ENCODE peak calls at places on chromosomes 2 and 18, in ten cellular contexts. G is OCI-LY7, X is tibial nerve, N is GM12878, Q is lower lobe of right lung, Y is A549, L is HCT116, C is fibroblast of lung, T is Peyer's patch, K is left ventricle myocardium inferior. R is an unnamed sample. For H3K9me3, the result is how much of the 10 kb centered on the place peaks cover.

GRCh38 chr2:28991021-28991420 is 9.9 kb downstream of the TOGARAM2 start:
- DNase-seq in G (no peak), X (no peak), N (no peak), Q (no peak), Y (no peak), L (no peak), C (peak), T (no peak), K (no peak), R (no peak)

GRCh38 chr2:36477744-36478143 is 120.2 kb downstream of the FEZ2 start:
- DNase-seq in G (no peak), X (no peak), N (no peak), Q (no peak), Y (no peak), L (no peak), C (no peak), T (no peak), K (no peak), R (no peak)

GRCh38 chr2:86107031-86107430 is 996 bp downstream of the PTCD3 start:
- DNase-seq in G (peak), X (no peak), N (no peak), Q (no peak), Y (no peak), L (no peak), C (no peak), T (no peak), K (no peak), R (no peak)

GRCh38 chr2:195280024-195280423 is 377.0 kb upstream of the SLC39A10 start:
- DNase-seq in G (no peak), X (no peak), N (no peak), Q (no peak), Y (no peak), L (no peak), C (peak), T (no peak), K (no peak), R (no peak)

GRCh38 chr2:180184506-180184905 is 177.4 kb upstream of the CWC22 start:
- DNase-seq in G (no peak), X (no peak), N (no peak), Q (no peak), Y (no peak), L (no peak), C (peak), T (no peak), K (no peak), R (no peak)

GRCh38 chr2:159410276-159410675 is 123.8 kb upstream of the WDSUB1 start:
- DNase-seq in G (no peak), X (no peak), N (no peak), Q (no peak), Y (no peak), L (no peak), C (no peak), T (no peak), K (no peak), R (no peak)

GRCh38 chr2:9975805-9976447 is 24.4 kb downstream of the GRHL1 start:
- DNase-seq in G (no peak), X (no peak), N (no peak), Q (no peak), Y (peak), L (peak), C (peak), T (no peak), K (no peak), R (no peak)

GRCh38 chr18:32301976-32302743 is 112.3 kb downstream of the MEP1B start:
- DNase-seq in G (no peak), X (no peak), N (no peak), Q (no peak), Y (peak), L (no peak), C (peak), T (no peak), K (no peak), R (no peak)

GRCh38 chr2:188916831-188917230 is 57.3 kb upstream of the COL3A1 start:
- DNase-seq in G (no peak), X (no peak), N (no peak), Q (no peak), Y (no peak), L (no peak), C (no peak), T (no peak), K (no peak), R (no peak)

GRCh38 chr2:240208631-240209211 is 68.3 kb upstream of the OTOS start:
- DNase-seq in G (no peak), X (no peak), N (no peak), Q (no peak), Y (no peak), L (no peak), C (no peak), T (no peak), K (no peak), R (no peak)

GRCh38 chr2:95278637-95279225 is 4.5 kb downstream of the PROM2 start:
- DNase-seq in G (no peak), X (no peak), N (no peak), Q (peak), Y (no peak), L (no peak), C (no peak), T (no peak), K (peak), R (no peak)

GRCh38 chr2:44772131-44772530 is 169.4 kb upstream of the SIX3 start:
- DNase-seq in G (no peak), X (no peak), N (no peak), Q (no peak), Y (no peak), L (no peak), C (no peak), T (no peak), K (no peak), R (no peak)

GRCh38 chr2:226631671-226632070 is 167.9 kb downstream of the IRS1 start:
- DNase-seq in G (no peak), X (no peak), N (no peak), Q (no peak), Y (no peak), L (no peak), C (no peak), T (no peak), K (no peak), R (no peak)

GRCh38 chr2:37326285-37326684 is 1.7 kb upstream of the PRKD3 start:
- DNase-seq in G (no peak), X (no peak), N (no peak), Q (no peak), Y (no peak), L (no peak), C (peak), T (no peak), K (no peak), R (peak)

GRCh38 chr2:20288941-20289340 is 61.7 kb downstream of the PUM2 start:
- DNase-seq in G (no peak), X (no peak), N (no peak), Q (no peak), Y (peak), L (peak), C (peak), T (no peak), K (no peak), R (no peak)

GRCh38 chr18:37272841-37273240 is 292.8 kb downstream of the CELF4 start:
- DNase-seq in G (no peak), X (no peak), N (no peak), Q (no peak), Y (no peak), L (no peak), C (no peak), T (no peak), K (no peak), R (no peak)

GRCh38 chr2:1728821-1729220 is 15.5 kb downstream of the PXDN start:
- DNase-seq in G (no peak), X (no peak), N (no peak), Q (peak), Y (no peak), L (no peak), C (peak), T (no peak), K (peak), R (peak)

GRCh38 chr2:235500761-235501662 is 7.2 kb downstream of the AGAP1 start:
- DNase-seq in G (no peak), X (no peak), N (no peak), Q (no peak), Y (peak), L (no peak), C (peak), T (no peak), K (no peak), R (no peak)

GRCh38 chr2:218286570-218287459 is 5.5 kb downstream of the TMBIM1 start:
- DNase-seq in G (peak), X (peak), N (peak), Q (peak), Y (peak), L (peak), C (peak), T (peak), K (peak), R (peak)

GRCh38 chr2:112831956-112832567 is 4.5 kb downstream of the IL1B start:
- DNase-seq in G (no peak), X (no peak), N (peak), Q (no peak), Y (no peak), L (no peak), C (no peak), T (no peak), K (no peak), R (no peak)

GRCh38 chr2:11562011-11562410 is 28.2 kb downstream of the GREB1 start:
- DNase-seq in G (no peak), X (no peak), N (no peak), Q (no peak), Y (no peak), L (no peak), C (peak), T (no peak), K (no peak), R (no peak)

GRCh38 chr2:112166801-112167499 is 28.8 kb downstream of the FBLN7 start:
- DNase-seq in G (no peak), X (no peak), N (no peak), Q (no peak), Y (no peak), L (no peak), C (no peak), T (no peak), K (no peak), R (no peak)

GRCh38 chr18:57029761-57030160 is 117.1 kb upstream of the BOD1L2 start:
- DNase-seq in G (no peak), X (no peak), N (no peak), Q (no peak), Y (no peak), L (no peak), C (no peak), T (no peak), K (no peak), R (no peak)

GRCh38 chr2:156436477-156437085 is 402 bp downstream of the GPD2 start:
- DNase-seq in G (peak), X (no peak), N (no peak), Q (no peak), Y (no peak), L (no peak), C (peak), T (no peak), K (no peak), R (no peak)

GRCh38 chr2:79723830-79724229 is 211.0 kb downstream of the CTNNA2 start:
- DNase-seq in G (no peak), X (no peak), N (no peak), Q (no peak), Y (peak), L (no peak), C (peak), T (no peak), K (no peak), R (no peak)

GRCh38 chr2:100242891-100243670 is 79.2 kb downstream of the LONRF2 start:
- DNase-seq in G (peak), X (no peak), N (no peak), Q (peak), Y (peak), L (peak), C (peak), T (peak), K (peak), R (peak)

GRCh38 chr2:151716721-151717120 is 17.6 kb downstream of the NEB start:
- DNase-seq in G (no peak), X (no peak), N (no peak), Q (no peak), Y (no peak), L (no peak), C (peak), T (no peak), K (no peak), R (no peak)

GRCh38 chr2:26526105-26526504 is 48.2 kb upstream of the OTOF start:
- DNase-seq in G (no peak), X (no peak), N (no peak), Q (no peak), Y (no peak), L (no peak), C (no peak), T (no peak), K (no peak), R (no peak)

GRCh38 chr18:75553021-75553420 is 125.5 kb upstream of the SMIM21 start:
- DNase-seq in G (no peak), X (no peak), N (no peak), Q (no peak), Y (no peak), L (no peak), C (no peak), T (no peak), K (no peak), R (no peak)

GRCh38 chr2:110167326-110167955 is 37.4 kb downstream of the NPHP1 start:
- DNase-seq in G (no peak), X (no peak), N (no peak), Q (no peak), Y (no peak), L (no peak), C (peak), T (no peak), K (no peak), R (no peak)

GRCh38 chr2:62099050-62099449 is 96.9 kb upstream of the B3GNT2 start:
- DNase-seq in G (peak), X (no peak), N (no peak), Q (no peak), Y (no peak), L (no peak), C (no peak), T (no peak), K (no peak), R (no peak)

GRCh38 chr18:53771664-53772063 is 452.8 kb downstream of the MBD2 start:
- DNase-seq in G (no peak), X (no peak), N (no peak), Q (no peak), Y (no peak), L (no peak), C (no peak), T (no peak), K (no peak), R (no peak)

GRCh38 chr2:133362061-133362476 is 206.2 kb downstream of the NCKAP5 start:
- DNase-seq in G (no peak), X (no peak), N (no peak), Q (no peak), Y (peak), L (no peak), C (peak), T (no peak), K (no peak), R (no peak)

GRCh38 chr2:235051436-235052260 is 99.8 kb downstream of the SH3BP4 start:
- DNase-seq in G (no peak), X (no peak), N (no peak), Q (no peak), Y (no peak), L (no peak), C (peak), T (no peak), K (no peak), R (no peak)

DNA sequence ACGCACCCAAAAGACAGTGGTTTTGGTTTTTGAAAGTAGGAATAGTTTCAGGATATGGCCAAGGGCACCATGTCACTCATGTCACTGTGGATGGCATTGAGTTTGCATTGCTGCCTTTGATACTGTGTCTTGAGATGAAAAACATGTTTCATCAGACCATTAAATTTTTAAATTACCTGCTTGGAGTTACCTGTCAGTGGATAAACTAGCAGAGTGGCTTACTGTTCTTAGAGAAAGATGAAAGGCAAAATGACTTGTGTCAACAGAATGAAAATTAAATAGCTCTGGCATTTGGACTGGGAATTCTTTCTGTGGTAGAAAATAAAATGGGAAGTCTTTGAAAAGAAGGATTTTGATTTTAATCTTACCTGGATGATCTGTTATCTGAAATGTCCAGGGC is 386 bp downstream of the ICOS start:
- DNase-seq in G (no peak), X (no peak), N (no peak), Q (no peak), Y (no peak), L (no peak), C (no peak), T (no peak), K (no peak), R (no peak)
- H3K9me3 ChIP-seq in G (under half), X (under half), N (under half), Q (under half), Y (under half), L (under half), C (under half), T (under half), K (under half), R (under half)

GRCh38 chr2:124996406-124996805 is 971.3 kb downstream of the CNTNAP5 start:
- DNase-seq in G (no peak), X (no peak), N (no peak), Q (no peak), Y (no peak), L (no peak), C (no peak), T (no peak), K (no peak), R (no peak)
- H3K9me3 ChIP-seq in G (under half), X (under half), N (under half), Q (under half), Y (under half), L (under half), C (under half), T (under half), K (under half), R (under half)

GRCh38 chr18:62001396-62001795 is 108.6 kb upstream of the RNF152 start:
- DNase-seq in G (no peak), X (no peak), N (no peak), Q (no peak), Y (no peak), L (no peak), C (no peak), T (no peak), K (no peak), R (no peak)
- H3K9me3 ChIP-seq in G (under half), X (under half), N (under half), Q (under half), Y (under half), L (under half), C (under half), T (under half), K (under half), R (under half)

GRCh38 chr18:78734614-78734945 is 245.0 kb upstream of the SALL3 start:
- DNase-seq in G (no peak), X (no peak), N (no peak), Q (no peak), Y (no peak), L (no peak), C (no peak), T (no peak), K (no peak), R (no peak)
- H3K9me3 ChIP-seq in G (under half), X (under half), N (under half), Q (under half), Y (under half), L (under half), C (under half), T (under half), K (under half), R (under half)

GRCh38 chr2:201522965-201523364 is 71.4 kb downstream of the STRADB start:
- DNase-seq in G (no peak), X (no peak), N (no peak), Q (no peak), Y (no peak), L (no peak), C (no peak), T (no peak), K (no peak), R (no peak)

GRCh38 chr2:201520201-201520600 is 68.7 kb downstream of the STRADB start:
- DNase-seq in G (no peak), X (no peak), N (no peak), Q (no peak), Y (no peak), L (no peak), C (peak), T (no peak), K (no peak), R (no peak)

GRCh38 chr2:201523506-201523905 is 72.0 kb downstream of the STRADB start:
- DNase-seq in G (no peak), X (no peak), N (no peak), Q (no peak), Y (no peak), L (no peak), C (peak), T (no peak), K (no peak), R (no peak)
- H3K9me3 ChIP-seq in G (under half), X (half or more), N (under half), Q (under half), Y (under half), L (under half), C (under half), T (under half), K (half or more), R (under half)

DNA sequence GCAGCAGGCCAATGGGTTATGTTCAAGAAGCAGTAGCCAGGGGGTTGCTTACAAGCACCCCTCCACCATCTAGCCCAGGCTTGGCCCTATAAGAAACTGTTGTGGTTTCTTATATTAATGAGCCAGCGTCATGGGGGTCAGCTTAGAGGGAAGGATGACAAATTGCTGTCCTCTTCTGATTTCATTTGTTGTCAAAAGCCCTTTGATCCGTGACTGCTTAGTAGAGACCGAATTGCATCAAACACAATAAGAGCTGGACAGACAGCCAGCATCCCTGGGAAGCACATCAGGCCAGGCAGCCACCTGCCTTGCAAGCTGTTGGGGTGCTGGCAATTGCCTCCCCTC is 206.6 kb upstream of the SETBP1 start:
- DNase-seq in G (no peak), X (no peak), N (no peak), Q (no peak), Y (no peak), L (no peak), C (peak), T (no peak), K (no peak), R (no peak)
- H3K9me3 ChIP-seq in G (under half), X (under half), N (under half), Q (under half), Y (under half), L (under half), C (under half), T (under half), K (under half), R (under half)

GRCh38 chr18:64287926-64288325 is 139.0 kb upstream of the LINC00305 start:
- DNase-seq in G (no peak), X (no peak), N (no peak), Q (no peak), Y (no peak), L (no peak), C (no peak), T (no peak), K (no peak), R (no peak)
- H3K9me3 ChIP-seq in G (under half), X (under half), N (under half), Q (under half), Y (under half), L (under half), C (under half), T (under half), K (under half), R (under half)